ENCODE peak calls at places on chromosomes 1 and 21, in eight cellular contexts. Y, M, Z, H, P, E, O and A are unnamed samples. For H3K4me1, the result is how much of the 10 kb centered on the place peaks cover.

GRCh38 chr1:84060781-84061180 is 61.8 kb upstream of the TTLL7 start:
- DNase-seq in H (no peak), E (no peak), O (no peak), M (no peak), Y (no peak), Z (no peak), P (no peak), A (no peak)

GRCh38 chr1:54378157-54378883 is 27.9 kb downstream of the SSBP3 start:
- DNase-seq in M (peak), Y (no peak), O (no peak), E (no peak), Z (no peak), P (no peak), H (no peak), A (no peak)

GRCh38 chr1:150895618-150896017 is 8.7 kb downstream of the CTXND2 start:
- DNase-seq in Y (no peak), M (no peak), H (no peak), O (no peak), P (peak), Z (no peak), E (no peak), A (no peak)

GRCh38 chr21:43880111-43880985 is 15.3 kb downstream of the AGPAT3 start:
- DNase-seq in P (no peak), M (peak), O (peak), H (no peak), Y (peak), Z (peak), E (peak), A (no peak)

GRCh38 chr1:53340660-53341520 is 13.0 kb upstream of the LRP8 start:
- DNase-seq in Z (no peak), P (no peak), M (no peak), Y (peak), O (no peak), H (no peak), E (peak), A (no peak)

GRCh38 chr1:231037585-231038517 is 2.2 kb downstream of the FAM89A start:
- DNase-seq in O (no peak), H (no peak), M (no peak), Z (no peak), Y (no peak), E (no peak), P (no peak), A (no peak)

GRCh38 chr1:28602536-28603439 is 10.7 kb downstream of the RAB42 start:
- DNase-seq in Y (no peak), E (peak), M (peak), Z (peak), O (peak), P (peak), H (no peak), A (peak)

GRCh38 chr1:101115112-101115511 is 89.5 kb upstream of the DPH5 start:
- DNase-seq in E (no peak), Y (no peak), H (no peak), P (no peak), Z (no peak), M (no peak), O (no peak), A (no peak)

GRCh38 chr1:227351443-227351842 is 33.2 kb upstream of the CDC42BPA start:
- DNase-seq in M (no peak), P (no peak), E (no peak), O (no peak), Y (no peak), H (no peak), Z (no peak), A (no peak)

GRCh38 chr1:66532798-66533783 is 862 bp upstream of the SGIP1 start:
- DNase-seq in H (no peak), Z (no peak), P (no peak), O (no peak), M (peak), E (no peak), Y (no peak), A (peak)

GRCh38 chr21:41230530-41230929 is 62.6 kb downstream of the BACE2 start:
- DNase-seq in H (no peak), O (no peak), P (no peak), M (no peak), Y (no peak), Z (no peak), E (no peak), A (no peak)

GRCh38 chr1:78340006-78340405 is 150.8 kb upstream of the PTGFR start:
- DNase-seq in M (no peak), Z (no peak), H (no peak), O (no peak), Y (no peak), P (no peak), E (no peak), A (no peak)

GRCh38 chr21:31282095-31282709 is 61.9 kb downstream of the TIAM1 start:
- DNase-seq in Y (no peak), E (peak), M (no peak), H (no peak), P (no peak), Z (no peak), O (no peak), A (no peak)

GRCh38 chr1:156943756-156944155 is 23.3 kb downstream of the LRRC71 start:
- DNase-seq in E (no peak), Y (no peak), Z (no peak), H (no peak), O (no peak), M (no peak), P (no peak), A (no peak)

GRCh38 chr1:64161347-64162080 is 41.9 kb upstream of the UBE2U start:
- DNase-seq in M (no peak), Y (no peak), O (no peak), P (no peak), H (no peak), Z (peak), E (no peak), A (no peak)

GRCh38 chr1:158285756-158286241 is 3.9 kb upstream of the CD1C start:
- DNase-seq in Z (peak), H (no peak), O (no peak), E (peak), P (no peak), M (no peak), Y (no peak), A (no peak)

GRCh38 chr1:89566761-89567174 is 42.1 kb downstream of the LRRC8B start:
- DNase-seq in O (peak), Y (no peak), M (peak), E (no peak), P (no peak), Z (no peak), H (no peak), A (peak)

DNA sequence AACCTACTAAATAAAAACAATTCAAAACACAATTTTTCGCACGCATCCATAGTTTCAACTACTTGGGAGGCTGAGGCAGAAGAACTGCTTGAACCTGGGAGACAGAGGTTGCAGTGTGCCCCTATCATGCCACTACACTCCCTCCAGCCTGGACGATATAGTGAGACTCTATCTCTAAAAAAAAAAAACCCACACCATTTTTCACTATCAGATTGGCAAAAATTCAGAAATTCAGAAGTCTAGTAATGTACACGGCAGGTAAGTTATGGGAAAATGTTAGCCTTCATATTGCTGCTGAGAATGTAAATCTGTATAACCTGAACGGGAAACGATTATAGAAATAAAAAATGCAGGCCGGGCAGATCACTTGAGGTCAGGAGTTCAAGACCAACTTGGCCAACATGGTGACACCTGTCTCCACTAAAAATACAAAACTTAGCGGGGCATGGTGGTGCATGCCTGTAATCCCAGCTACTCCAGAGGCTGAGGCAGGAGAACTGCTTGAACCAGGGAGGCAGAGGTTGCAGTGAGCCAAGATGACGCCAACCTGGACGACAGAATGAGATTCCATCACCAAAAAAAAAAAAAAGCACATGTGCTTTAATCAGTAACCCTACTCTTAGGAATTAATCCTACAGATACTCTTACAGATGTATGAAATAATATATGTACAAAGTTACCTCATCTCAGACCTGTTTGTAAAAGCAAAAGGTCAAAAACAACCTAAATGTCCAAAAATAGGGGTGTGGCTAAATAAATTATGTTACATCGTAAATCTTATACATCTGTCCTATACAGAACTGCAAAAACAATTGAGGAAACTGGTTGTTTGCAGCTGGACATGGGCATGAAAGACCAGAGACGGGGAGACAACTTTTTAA is 37.9 kb downstream of the ARID4B start:
- DNase-seq in H (no peak), M (no peak), O (no peak), Z (no peak), P (no peak), Y (no peak), E (no peak), A (no peak)
- H3K4me1 ChIP-seq in H (half or more), M (under half), O (half or more), Z (under half), P (under half), Y (under half), E (half or more), A (under half)

GRCh38 chr1:110047463-110047862 is 13.0 kb downstream of the STRIP1 start:
- DNase-seq in Z (no peak), Y (no peak), H (no peak), M (no peak), E (no peak), O (no peak), P (peak), A (no peak)
- TF ChIP-seq CTCF in Z (no peak), Y (no peak), H (no peak), M (no peak), E (no peak), O (no peak), P (no peak), A (no peak)

GRCh38 chr1:154454391-154455120 is 47.5 kb upstream of the TDRD10 start:
- DNase-seq in P (no peak), E (no peak), H (no peak), Z (no peak), M (no peak), Y (no peak), O (no peak), A (no peak)
- H3K4me1 ChIP-seq in P (under half), E (under half), H (under half), Z (under half), M (under half), Y (under half), O (under half), A (under half)

GRCh38 chr1:184563308-184563707 is 176.5 kb downstream of the C1orf21 start:
- DNase-seq in H (no peak), P (peak), Z (no peak), O (no peak), E (no peak), Y (no peak), M (no peak), A (peak)
- TF ChIP-seq CTCF in H (no peak), P (peak), Z (peak), O (peak), E (no peak), Y (peak), M (peak), A (peak)

DNA sequence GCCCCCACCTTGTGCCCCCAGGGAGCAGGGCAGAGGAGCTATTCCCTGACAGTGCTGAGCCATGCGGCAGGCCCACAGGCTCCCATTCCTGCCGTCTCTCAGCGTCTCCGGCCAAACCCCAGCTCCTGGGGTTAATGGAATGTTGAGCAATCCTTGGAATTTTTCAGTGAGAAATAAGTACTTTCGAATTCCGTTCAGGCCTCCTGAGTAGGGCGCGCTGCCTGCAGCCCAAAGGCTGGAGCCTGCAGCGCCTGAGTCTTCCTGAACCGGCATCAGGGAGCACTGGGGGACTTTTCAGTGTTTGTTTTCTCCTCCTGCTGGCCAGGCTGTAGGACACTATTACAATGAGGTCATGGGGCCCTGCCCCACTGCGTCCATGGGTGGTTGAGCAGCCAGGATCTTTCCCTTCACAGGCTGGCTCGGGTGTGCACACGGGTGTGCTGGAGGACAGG is 33.3 kb upstream of the CSF1 start:
- DNase-seq in H (no peak), M (peak), Y (no peak), Z (peak), O (peak), P (peak), E (peak), A (no peak)
- H3K4me1 ChIP-seq in H (under half), M (under half), Y (under half), Z (under half), O (under half), P (half or more), E (under half), A (under half)

GRCh38 chr1:44168520-44169098 is 27.2 kb upstream of the KLF18 start:
- DNase-seq in O (no peak), M (peak), H (no peak), Z (no peak), P (peak), Y (no peak), E (no peak), A (no peak)
- TF ChIP-seq CTCF in O (no peak), M (peak), H (no peak), Z (no peak), P (no peak), Y (no peak), E (no peak), A (no peak)

DNA sequence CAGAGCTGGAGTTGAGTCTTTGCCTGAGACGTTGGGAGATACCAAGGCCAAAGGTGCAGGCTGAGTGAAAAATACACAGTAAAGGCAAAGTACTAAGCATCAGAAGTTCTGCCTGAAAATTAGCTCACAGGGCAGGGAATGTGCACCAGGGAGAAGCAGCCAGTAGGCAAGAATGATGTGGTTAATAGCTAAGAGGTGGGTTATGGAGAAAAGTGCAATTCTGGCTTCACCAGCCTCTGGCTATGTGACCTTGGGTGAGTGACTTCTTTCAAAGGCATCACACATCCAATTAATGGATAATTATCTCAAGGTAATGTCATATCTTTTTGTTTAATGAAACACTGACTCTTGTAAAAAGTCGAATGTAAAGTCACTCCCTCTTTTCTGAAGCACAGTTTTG is 230.7 kb upstream of the FGGY start:
- DNase-seq in Y (no peak), P (no peak), H (no peak), M (no peak), O (no peak), E (no peak), Z (no peak), A (no peak)
- H3K4me1 ChIP-seq in Y (under half), P (under half), H (under half), M (half or more), O (under half), E (under half), Z (under half), A (under half)

DNA sequence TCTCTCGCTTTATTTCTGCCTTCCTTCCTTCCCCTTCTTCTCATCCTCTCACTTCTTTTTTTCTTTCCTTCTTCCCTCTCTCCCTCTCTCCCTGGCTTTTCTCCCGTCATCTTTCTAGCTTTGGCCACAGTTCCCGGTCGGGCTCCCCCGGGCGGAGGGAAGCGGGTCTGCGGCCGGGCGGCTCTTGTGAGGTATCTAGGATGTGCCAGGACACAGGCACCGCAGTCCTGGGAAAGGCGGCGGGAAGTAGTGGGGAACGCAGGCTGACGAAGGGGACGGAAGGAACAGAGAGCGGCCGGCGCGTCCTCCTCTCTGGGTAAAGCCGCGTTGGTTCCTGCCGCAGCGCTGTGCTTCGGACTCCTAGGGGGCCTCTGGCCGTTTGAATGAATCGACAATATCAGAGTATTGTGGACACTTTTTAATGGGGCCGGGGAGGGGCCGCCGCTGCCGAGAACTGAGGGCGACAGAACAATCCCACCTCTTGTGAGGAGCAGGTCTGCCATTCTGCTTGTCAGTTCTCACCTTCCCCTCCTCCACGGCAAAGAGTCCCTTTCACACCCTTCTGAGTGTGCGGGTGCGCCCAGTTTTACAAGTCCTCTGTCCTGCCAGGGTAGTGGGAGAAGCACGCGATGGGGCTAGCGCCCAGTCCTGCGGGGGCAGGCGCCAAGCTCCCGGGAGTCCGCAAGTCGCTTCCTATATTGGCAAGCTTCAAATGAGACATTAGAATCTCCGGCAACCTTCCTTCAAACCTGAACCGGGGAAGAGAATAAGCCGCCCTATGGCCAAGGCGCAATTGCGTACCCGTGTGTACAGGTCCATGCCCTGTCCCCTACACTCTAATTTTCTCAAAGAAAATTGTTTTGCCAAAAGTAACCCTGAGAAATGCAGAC is 1.1 kb upstream of the LHX9 start:
- DNase-seq in O (peak), Z (no peak), P (peak), M (peak), H (no peak), Y (peak), E (no peak), A (peak)
- TF ChIP-seq CTCF in O (peak), Z (no peak), P (peak), M (peak), H (no peak), Y (peak), E (no peak), A (peak)

GRCh38 chr1:111633736-111634135 is 14.1 kb downstream of the RAP1A start:
- DNase-seq in Y (no peak), P (no peak), O (no peak), M (no peak), H (no peak), E (no peak), Z (no peak), A (no peak)

GRCh38 chr1:111631502-111631901 is 11.9 kb downstream of the RAP1A start:
- DNase-seq in Y (no peak), M (no peak), O (no peak), E (no peak), P (no peak), H (no peak), Z (no peak), A (no peak)

GRCh38 chr1:111638320-111638719 is 18.7 kb downstream of the RAP1A start:
- DNase-seq in P (no peak), H (no peak), Y (no peak), M (no peak), Z (no peak), O (no peak), E (no peak), A (no peak)

GRCh38 chr1:111639602-111640198 is 20.1 kb downstream of the RAP1A start:
- DNase-seq in Z (no peak), Y (no peak), O (no peak), H (no peak), M (no peak), E (no peak), P (no peak), A (no peak)

DNA sequence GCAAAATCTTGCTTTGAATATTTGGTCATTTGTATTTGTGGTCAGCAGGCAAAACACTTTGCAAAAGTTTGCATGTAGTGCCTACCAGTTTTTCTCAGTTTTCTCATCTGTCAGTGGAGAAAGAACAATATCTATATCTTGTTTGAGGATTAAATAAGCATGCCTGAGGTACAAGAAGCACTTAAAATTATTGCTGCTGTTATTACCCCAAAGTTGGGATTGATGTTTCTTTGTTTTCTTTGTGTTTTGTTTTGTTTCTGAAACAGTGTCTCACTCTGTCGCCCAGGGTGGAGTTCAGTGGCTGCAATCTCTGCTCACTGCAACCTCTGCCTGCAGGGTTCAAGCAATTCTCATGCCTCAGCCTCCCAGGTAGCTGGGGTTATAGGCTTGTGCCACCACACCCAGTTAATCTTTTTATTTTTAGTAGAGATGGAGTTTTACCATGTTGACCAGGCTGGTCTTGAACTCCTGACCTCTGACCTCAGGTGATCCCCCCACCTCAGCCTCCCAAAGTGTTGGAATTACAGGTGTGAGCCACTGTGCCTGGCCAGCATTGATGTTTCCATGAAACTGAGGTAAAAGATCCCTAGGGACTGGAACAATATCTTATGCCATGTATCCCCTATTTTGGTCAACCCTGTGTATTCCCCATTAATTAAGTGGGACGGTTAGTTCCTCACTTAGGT is 15.9 kb downstream of the RAP1A start:
- DNase-seq in E (no peak), M (no peak), O (no peak), P (no peak), Y (no peak), H (no peak), Z (no peak), A (no peak)
- H3K4me1 ChIP-seq in E (half or more), M (under half), O (under half), P (under half), Y (under half), H (half or more), Z (under half), A (under half)

GRCh38 chr1:196355206-196355786 is 252.9 kb downstream of the KCNT2 start:
- DNase-seq in E (no peak), H (no peak), O (no peak), M (peak), Z (no peak), P (peak), Y (no peak), A (peak)
- TF ChIP-seq CTCF in E (no peak), H (no peak), O (peak), M (peak), Z (no peak), P (peak), Y (no peak), A (peak)